ENCODE peak calls at places on chromosomes 7 and 10, in ten cellular contexts. L is body of pancreas, C is BJ, E is heart left ventricle, V is pancreas, R is cardiac fibroblast, B is thoracic aorta, W is psoas muscle, X is endothelial cell, S is Calu3. U is an unnamed sample.

GRCh38 chr10:101124933-101125332 is 6.2 kb upstream of the TLX1 start:
- DNase-seq in L (no peak), C (no peak), E (no peak), V (no peak), R (no peak), B (no peak), W (no peak), X (no peak), S (no peak), U (no peak)

GRCh38 chr10:48233643-48234042 is 40.9 kb downstream of the FRMPD2 start:
- DNase-seq in L (no peak), C (no peak), E (no peak), V (no peak), R (no peak), B (no peak), W (no peak), X (no peak), S (no peak), U (no peak)

GRCh38 chr7:103391150-103391549 is 43.7 kb downstream of the PSMC2 start:
- DNase-seq in L (no peak), C (no peak), E (no peak), V (no peak), R (no peak), B (no peak), W (no peak), X (no peak), S (no peak), U (no peak)

GRCh38 chr7:39615350-39615975 is 7.9 kb upstream of the RALA start:
- DNase-seq in L (no peak), C (no peak), E (no peak), V (no peak), R (no peak), B (no peak), W (no peak), X (no peak), S (no peak), U (no peak)

GRCh38 chr10:35739998-35740397 is 97.9 kb upstream of the FZD8 start:
- DNase-seq in L (no peak), C (no peak), E (no peak), V (no peak), R (peak; percentile 73), B (no peak), W (no peak), X (no peak), S (no peak), U (no peak)

GRCh38 chr7:17304926-17305325 is 6.5 kb downstream of the AHR start:
- DNase-seq in L (peak; percentile 41), C (no peak), E (no peak), V (no peak), R (peak; percentile 95), B (no peak), W (no peak), X (no peak), S (peak; percentile 71), U (no peak)

GRCh38 chr7:65235586-65235985 is 138.1 kb upstream of the ZNF92 start:
- DNase-seq in L (no peak), C (no peak), E (no peak), V (no peak), R (no peak), B (no peak), W (no peak), X (no peak), S (no peak), U (no peak)

GRCh38 chr7:94087664-94088352 is 83.7 kb upstream of the BET1 start:
- DNase-seq in L (peak; percentile 60), C (no peak), E (peak; percentile 29), V (no peak), R (peak; percentile 92), B (no peak), W (no peak), X (peak; percentile 63), S (peak; percentile 52), U (no peak)

GRCh38 chr10:19421664-19422063 is 373.1 kb downstream of the MALRD1 start:
- DNase-seq in L (no peak), C (no peak), E (no peak), V (no peak), R (no peak), B (no peak), W (no peak), X (no peak), S (no peak), U (no peak)

GRCh38 chr7:70632400-70632799 is 499.5 kb upstream of the GALNT17 start:
- DNase-seq in L (no peak), C (no peak), E (no peak), V (no peak), R (no peak), B (no peak), W (no peak), X (no peak), S (no peak), U (no peak)

GRCh38 chr7:64884085-64884912 is 18.8 kb upstream of the ZNF273 start:
- DNase-seq in L (no peak), C (no peak), E (no peak), V (no peak), R (no peak), B (no peak), W (no peak), X (no peak), S (no peak), U (no peak)

GRCh38 chr7:25455649-25456251 is 227.5 kb upstream of the NPVF start:
- DNase-seq in L (no peak), C (no peak), E (no peak), V (no peak), R (no peak), B (no peak), W (no peak), X (no peak), S (no peak), U (no peak)

GRCh38 chr7:8113184-8113583 is 144.6 kb downstream of the GLCCI1 start:
- DNase-seq in L (no peak), C (no peak), E (no peak), V (no peak), R (no peak), B (no peak), W (no peak), X (no peak), S (no peak), U (no peak)

GRCh38 chr7:18771834-18772566 is 276.5 kb downstream of the HDAC9 start:
- DNase-seq in L (no peak), C (no peak), E (no peak), V (no peak), R (peak; percentile 45), B (no peak), W (no peak), X (no peak), S (no peak), U (no peak)

GRCh38 chr7:130735273-130735716 is 1.3 kb upstream of the KLF14 start:
- DNase-seq in L (no peak), C (no peak), E (no peak), V (no peak), R (peak; percentile 2), B (no peak), W (no peak), X (no peak), S (no peak), U (no peak)
- TF ChIP-seq CTCF in L (no peak), C (no peak), E (no peak), V (no peak), R (no peak), B (no peak), W (no peak), X (no peak), S (no peak), U (no peak)

GRCh38 chr10:88987243-88987726 is 3.3 kb upstream of the FAS start:
- DNase-seq in L (no peak), C (no peak), E (no peak), V (no peak), R (no peak), B (no peak), W (no peak), X (no peak), S (no peak), U (no peak)
- TF ChIP-seq CTCF in L (no peak), C (no peak), E (peak; percentile 22), V (no peak), R (no peak), B (no peak), W (no peak), X (no peak), S (no peak), U (no peak)

DNA sequence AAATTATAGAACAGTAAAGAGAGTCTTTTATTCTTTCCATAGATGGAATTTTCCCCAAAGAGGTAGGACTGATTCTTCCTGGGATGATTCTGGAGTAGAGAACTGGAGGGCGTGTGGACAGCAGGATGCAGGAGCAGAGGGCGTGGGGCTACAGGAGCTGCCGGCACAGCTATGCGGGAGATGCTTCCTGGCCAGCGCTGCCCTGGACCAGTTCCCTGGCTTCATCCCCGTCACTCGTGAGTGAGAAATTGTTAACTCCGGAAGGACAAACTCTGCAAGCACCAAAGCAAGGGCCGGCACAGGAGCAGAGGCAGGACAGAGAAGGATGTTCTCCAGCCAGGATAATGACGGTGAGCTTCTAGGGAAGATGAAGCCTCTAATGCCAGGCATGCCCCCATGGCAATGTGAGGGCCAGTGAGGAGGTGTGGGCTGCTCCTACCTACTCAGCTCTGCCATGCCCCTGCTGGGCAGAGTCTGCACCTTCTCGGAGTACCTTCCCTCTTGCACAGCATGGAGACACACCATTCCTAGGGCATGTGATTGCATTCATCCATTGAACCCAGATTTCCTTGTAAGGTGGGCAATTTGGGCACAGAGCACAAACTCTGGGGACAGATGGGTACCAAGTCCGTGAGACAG is 760.9 kb upstream of the IGFBP3 start:
- DNase-seq in L (no peak), C (no peak), E (peak; percentile 16), V (no peak), R (no peak), B (no peak), W (peak; percentile 49), X (no peak), S (peak; percentile 17), U (no peak)
- TF ChIP-seq CTCF in L (no peak), C (no peak), E (no peak), V (no peak), R (no peak), B (no peak), W (no peak), X (no peak), S (no peak), U (no peak)

GRCh38 chr7:134959810-134960209 is 26.5 kb upstream of the AGBL3 start:
- DNase-seq in L (no peak), C (no peak), E (no peak), V (no peak), R (no peak), B (no peak), W (no peak), X (no peak), S (no peak), U (no peak)

GRCh38 chr7:134966691-134967090 is 19.6 kb upstream of the AGBL3 start:
- DNase-seq in L (no peak), C (no peak), E (no peak), V (no peak), R (no peak), B (no peak), W (no peak), X (no peak), S (no peak), U (no peak)

GRCh38 chr7:134957005-134957404 is 29.3 kb upstream of the AGBL3 start:
- DNase-seq in L (no peak), C (no peak), E (no peak), V (no peak), R (no peak), B (no peak), W (no peak), X (no peak), S (no peak), U (no peak)

GRCh38 chr7:134963031-134963430 is 23.3 kb upstream of the AGBL3 start:
- DNase-seq in L (no peak), C (no peak), E (no peak), V (no peak), R (no peak), B (no peak), W (no peak), X (no peak), S (no peak), U (no peak)

GRCh38 chr7:134962270-134962669 is 24.0 kb upstream of the AGBL3 start:
- DNase-seq in L (no peak), C (no peak), E (no peak), V (no peak), R (no peak), B (no peak), W (no peak), X (no peak), S (no peak), U (no peak)
- TF ChIP-seq CTCF in L (no peak), C (peak; percentile 17), E (no peak), V (no peak), R (no peak), B (no peak), W (no peak), X (no peak), S (no peak), U (no peak)